ENCODE peak calls at places on chromosomes 6 and 20, in six cellular contexts. B, W, L, P, J and Z are unnamed samples.

GRCh38 chr6:52416629-52417151 is 3.5 kb upstream of the EFHC1 start:
- DNase-seq in B (peak), W (peak), L (peak), P (peak), J (peak), Z (peak)

GRCh38 chr6:104566411-104566810 is 293.3 kb downstream of the HACE1 start:
- DNase-seq in B (peak), W (no peak), L (no peak), P (no peak), J (peak), Z (no peak)

GRCh38 chr6:170269873-170270541 is 20.9 kb downstream of the DLL1 start:
- DNase-seq in B (peak), W (no peak), L (no peak), P (no peak), J (no peak), Z (no peak)

GRCh38 chr6:158769228-158769627 is 49.9 kb downstream of the EZR start:
- DNase-seq in B (no peak), W (no peak), L (no peak), P (no peak), J (no peak), Z (no peak)

GRCh38 chr6:7203939-7204338 is 96.2 kb downstream of the RREB1 start:
- DNase-seq in B (no peak), W (no peak), L (no peak), P (no peak), J (no peak), Z (no peak)

GRCh38 chr6:5469101-5469846 is 208.0 kb downstream of the FARS2 start:
- DNase-seq in B (no peak), W (peak), L (no peak), P (no peak), J (no peak), Z (no peak)

GRCh38 chr6:79602859-79603258 is 28.3 kb upstream of the SH3BGRL2 start:
- DNase-seq in B (no peak), W (no peak), L (no peak), P (no peak), J (no peak), Z (no peak)

GRCh38 chr6:70110128-70111022 is 192.5 kb downstream of the COL9A1 start:
- DNase-seq in B (peak), W (no peak), L (no peak), P (no peak), J (peak), Z (no peak)

GRCh38 chr20:63090682-63091571 is 84.2 kb upstream of the BHLHE23 start:
- DNase-seq in B (no peak), W (no peak), L (no peak), P (no peak), J (no peak), Z (no peak)

GRCh38 chr6:87066449-87067288 is 28.2 kb downstream of the CGA start:
- DNase-seq in B (peak), W (peak), L (peak), P (peak), J (peak), Z (peak)

GRCh38 chr6:34202329-34203201 is 34.1 kb upstream of the HMGA1 start:
- DNase-seq in B (no peak), W (peak), L (peak), P (no peak), J (no peak), Z (no peak)

GRCh38 chr6:137216875-137217553 is 2.2 kb downstream of the IFNGR1 start:
- DNase-seq in B (no peak), W (no peak), L (no peak), P (no peak), J (no peak), Z (no peak)

GRCh38 chr6:130674604-130675003 is 152.6 kb upstream of the SMLR1 start:
- DNase-seq in B (peak), W (no peak), L (no peak), P (no peak), J (no peak), Z (no peak)

GRCh38 chr20:59676877-59677140 is 72.5 kb downstream of the PHACTR3 start:
- DNase-seq in B (no peak), W (no peak), L (no peak), P (no peak), J (no peak), Z (no peak)

GRCh38 chr6:163743796-163744195 is 329.3 kb downstream of the QKI start:
- DNase-seq in B (no peak), W (no peak), L (no peak), P (no peak), J (no peak), Z (no peak)

GRCh38 chr6:163748036-163748435 is 333.5 kb downstream of the QKI start:
- DNase-seq in B (no peak), W (no peak), L (no peak), P (no peak), J (no peak), Z (no peak)

GRCh38 chr6:163748886-163749285 is 334.4 kb downstream of the QKI start:
- DNase-seq in B (no peak), W (no peak), L (no peak), P (no peak), J (no peak), Z (no peak)

GRCh38 chr6:163744256-163744925 is 329.9 kb downstream of the QKI start:
- DNase-seq in B (no peak), W (no peak), L (no peak), P (no peak), J (no peak), Z (no peak)

GRCh38 chr6:163745566-163746400 is 331.3 kb downstream of the QKI start:
- DNase-seq in B (peak), W (peak), L (no peak), P (no peak), J (peak), Z (no peak)
- H3K27ac ChIP-seq in B (no peak), W (no peak), L (no peak), P (no peak), J (peak), Z (no peak)

GRCh38 chr20:43185901-43186300 is 3.8 kb downstream of the PTPRT start:
- DNase-seq in B (no peak), W (no peak), L (no peak), P (no peak), J (no peak), Z (no peak)
- H3K9ac ChIP-seq in B (no peak), W (no peak), L (no peak), P (no peak), J (no peak), Z (no peak)

GRCh38 chr20:44310664-44311639 is at the start of gene FITM2:
- DNase-seq in B (peak), W (peak), L (peak), P (peak), J (peak), Z (peak)
- H3K27ac ChIP-seq in B (peak), W (no peak), L (peak), P (peak), J (peak), Z (peak)

DNA sequence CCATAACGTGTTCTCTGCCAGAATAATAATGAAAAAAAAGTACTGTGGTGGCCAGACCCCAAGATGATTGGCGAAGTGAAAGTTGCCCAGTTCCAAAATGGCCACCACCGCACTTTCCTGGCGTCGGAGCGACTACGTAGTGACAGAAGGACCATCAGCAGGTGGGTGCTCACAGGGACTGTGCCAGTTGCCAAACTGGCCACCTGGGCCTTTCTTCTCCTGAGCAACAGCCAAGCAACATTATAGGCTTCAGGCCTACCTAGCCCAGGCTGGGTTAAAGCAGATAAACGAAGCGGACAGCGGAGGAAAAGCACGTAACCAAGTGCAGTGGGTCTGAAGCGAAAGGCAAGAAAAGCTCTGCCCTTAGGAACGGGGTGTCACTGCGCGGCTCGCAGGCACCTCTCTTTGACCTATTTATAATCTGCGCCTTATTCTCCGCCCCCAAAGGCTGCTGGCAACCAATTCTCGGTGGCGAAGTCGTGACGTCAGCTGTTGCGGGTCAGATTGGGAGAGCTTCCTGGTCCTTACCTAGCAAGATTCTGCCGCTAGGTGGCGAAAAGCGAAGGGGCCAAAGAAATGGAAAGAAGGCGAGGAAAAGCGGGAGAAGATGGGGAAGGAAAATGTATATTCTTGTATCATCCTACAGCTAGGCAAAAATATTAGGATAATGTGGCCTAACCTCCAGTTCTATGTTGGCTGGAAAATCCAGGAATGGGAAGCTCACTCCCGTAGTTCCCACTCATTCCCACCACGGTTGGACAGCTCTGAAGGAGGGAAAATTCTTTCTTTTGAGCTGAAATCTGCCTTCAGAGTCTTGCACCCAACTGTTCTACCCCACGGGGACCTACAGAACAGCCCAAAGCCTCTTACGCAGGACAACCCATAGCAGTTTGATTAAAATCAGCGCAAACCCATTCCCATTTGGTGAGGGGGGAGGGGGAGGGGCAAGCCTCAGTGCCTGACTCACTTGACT is 6.9 kb upstream of the MOG start:
- DNase-seq in B (peak), W (peak), L (peak), P (peak), J (peak), Z (peak)
- H3K9ac ChIP-seq in B (peak), W (peak), L (peak), P (peak), J (peak), Z (peak)

GRCh38 chr6:163814494-163815364 is 400.2 kb downstream of the QKI start:
- DNase-seq in B (peak), W (no peak), L (no peak), P (no peak), J (peak), Z (no peak)
- H3K27ac ChIP-seq in B (no peak), W (no peak), L (no peak), P (no peak), J (peak), Z (no peak)

GRCh38 chr6:19835605-19836004 is 1.6 kb upstream of the ID4 start:
- DNase-seq in B (no peak), W (peak), L (no peak), P (no peak), J (no peak), Z (no peak)
- H3K9ac ChIP-seq in B (no peak), W (no peak), L (no peak), P (no peak), J (no peak), Z (no peak)